ENCODE peak calls at places on chromosomes 2 and 18, in four cellular contexts. K is GM12878, Y is HCT116, N is K562. Q is an unnamed sample.

GRCh38 chr2:171432206-171432968 is 1.4 kb downstream of the METTL8 start:
- DNase-seq in K (no peak), Y (no peak), N (no peak), Q (no peak)

GRCh38 chr2:149082781-149083180 is 44.3 kb downstream of the LYPD6B start:
- DNase-seq in K (no peak), Y (no peak), N (no peak), Q (no peak)

GRCh38 chr2:68195096-68195495 is 37.4 kb downstream of the PNO1 start:
- DNase-seq in K (no peak), Y (no peak), N (peak), Q (no peak)

GRCh38 chr2:129779783-129780182 is 199.7 kb upstream of the RAB6C start:
- DNase-seq in K (no peak), Y (no peak), N (no peak), Q (no peak)

GRCh38 chr2:171420728-171421563 is 12.8 kb downstream of the METTL8 start:
- DNase-seq in K (no peak), Y (no peak), N (no peak), Q (no peak)

GRCh38 chr18:56632070-56633022 is 6.0 kb downstream of the TXNL1 start:
- DNase-seq in K (no peak), Y (no peak), N (no peak), Q (no peak)

GRCh38 chr2:130150181-130151144 is 5.6 kb upstream of the CCDC74B start:
- DNase-seq in K (no peak), Y (no peak), N (no peak), Q (no peak)

GRCh38 chr18:45940724-45941123 is 26.4 kb downstream of the EPG5 start:
- DNase-seq in K (no peak), Y (no peak), N (no peak), Q (no peak)

GRCh38 chr2:42095923-42096408 is 48.1 kb downstream of the PKDCC start:
- DNase-seq in K (no peak), Y (peak), N (peak), Q (peak)

GRCh38 chr18:23623040-23623439 is 36.7 kb upstream of the NPC1 start:
- DNase-seq in K (no peak), Y (no peak), N (no peak), Q (no peak)

GRCh38 chr2:34419856-34420255 is 820.8 kb upstream of the FAM98A start:
- DNase-seq in K (no peak), Y (no peak), N (no peak), Q (no peak)

GRCh38 chr2:71360434-71360975 is 28.9 kb downstream of the ZNF638 start:
- DNase-seq in K (no peak), Y (no peak), N (no peak), Q (no peak)

GRCh38 chr2:199798881-199799580 is 52.0 kb downstream of the FTCDNL1 start:
- DNase-seq in K (no peak), Y (no peak), N (no peak), Q (no peak)

GRCh38 chr18:80200932-80201672 is 46.2 kb downstream of the PARD6G start:
- DNase-seq in K (no peak), Y (no peak), N (no peak), Q (no peak)

GRCh38 chr2:240469239-240469636 is 33.8 kb downstream of the GPC1 start:
- DNase-seq in K (no peak), Y (no peak), N (no peak), Q (no peak)

GRCh38 chr2:241295326-241296095 is 20.0 kb downstream of the HDLBP start:
- DNase-seq in K (no peak), Y (no peak), N (no peak), Q (no peak)

GRCh38 chr18:59063300-59063895 is 76.3 kb upstream of the SEC11C start:
- DNase-seq in K (peak), Y (no peak), N (no peak), Q (no peak)

GRCh38 chr18:2263303-2263702 is 308.0 kb downstream of the METTL4 start:
- DNase-seq in K (no peak), Y (no peak), N (no peak), Q (no peak)

GRCh38 chr2:37635359-37636208 is 35.9 kb downstream of the CDC42EP3 start:
- DNase-seq in K (peak), Y (no peak), N (no peak), Q (no peak)

GRCh38 chr2:171630812-171631626 is 56.2 kb upstream of the DYNC1I2 start:
- DNase-seq in K (no peak), Y (peak), N (peak), Q (no peak)

GRCh38 chr2:46001290-46001689 is 295.9 kb upstream of the EPAS1 start:
- DNase-seq in K (no peak), Y (no peak), N (no peak), Q (no peak)

GRCh38 chr2:98013407-98014042 is 17.8 kb upstream of the TMEM131 start:
- DNase-seq in K (no peak), Y (no peak), N (no peak), Q (no peak)

GRCh38 chr18:70126832-70127231 is 78.7 kb downstream of the RTTN start:
- DNase-seq in K (no peak), Y (no peak), N (no peak), Q (no peak)

GRCh38 chr2:43303120-43303519 is 76.7 kb upstream of the ZFP36L2 start:
- DNase-seq in K (no peak), Y (no peak), N (no peak), Q (no peak)

GRCh38 chr2:213015387-213016165 is 135.8 kb downstream of the IKZF2 start:
- DNase-seq in K (peak), Y (no peak), N (no peak), Q (no peak)

GRCh38 chr2:157433335-157433890 is 10.5 kb downstream of the CYTIP start:
- DNase-seq in K (no peak), Y (no peak), N (no peak), Q (no peak)

GRCh38 chr2:222483513-222484039 is 59.2 kb downstream of the SGPP2 start:
- DNase-seq in K (no peak), Y (no peak), N (no peak), Q (no peak)

GRCh38 chr2:23327897-23328296 is 57.1 kb upstream of the KLHL29 start:
- DNase-seq in K (no peak), Y (no peak), N (no peak), Q (no peak)

GRCh38 chr2:202588647-202589581 is 45.9 kb upstream of the FAM117B start:
- DNase-seq in K (peak), Y (peak), N (peak), Q (peak)

GRCh38 chr2:37201766-37202165 is 5.5 kb downstream of the CEBPZOS start:
- DNase-seq in K (no peak), Y (no peak), N (no peak), Q (no peak)

GRCh38 chr2:204064119-204064518 is 127.6 kb downstream of the ICOS start:
- DNase-seq in K (no peak), Y (no peak), N (no peak), Q (no peak)

GRCh38 chr2:204065571-204065970 is 129.0 kb downstream of the ICOS start:
- DNase-seq in K (no peak), Y (no peak), N (no peak), Q (no peak)

GRCh38 chr2:204066051-204066450 is 129.5 kb downstream of the ICOS start:
- DNase-seq in K (no peak), Y (no peak), N (no peak), Q (no peak)

DNA sequence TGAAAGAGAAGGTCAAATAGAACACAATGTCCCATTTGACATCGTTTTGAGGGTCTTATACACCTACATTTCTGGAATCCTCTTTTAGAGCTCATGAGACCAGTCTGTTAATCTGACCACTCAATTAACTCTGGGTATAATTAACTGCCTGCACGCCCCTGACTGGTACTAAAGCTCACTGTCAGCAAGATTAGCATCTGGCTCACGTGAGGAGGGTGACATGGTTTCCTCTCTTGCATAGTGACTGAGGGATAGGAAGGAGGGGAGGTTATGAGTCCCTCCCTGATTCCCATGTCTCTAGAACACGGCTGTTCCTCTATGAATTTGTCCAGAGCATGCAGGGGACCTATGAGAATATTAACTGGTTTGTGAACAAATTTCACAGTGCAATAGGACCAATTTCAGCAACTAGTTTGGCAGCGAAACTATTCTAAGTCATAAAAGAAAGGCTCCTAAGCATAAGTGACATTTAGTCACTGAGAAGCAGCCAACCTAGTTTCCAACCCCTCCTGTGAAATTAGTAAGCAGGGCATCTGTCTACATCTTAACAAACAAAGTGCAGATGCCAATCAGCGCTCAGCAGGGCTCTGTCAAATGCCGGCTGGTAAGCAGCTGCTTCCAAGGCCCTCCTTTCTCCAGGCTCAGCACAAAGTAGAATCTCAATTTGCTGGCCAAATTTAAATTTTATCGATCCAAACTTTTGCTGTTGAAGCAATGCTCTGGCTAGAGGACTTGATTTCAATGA is 124.5 kb downstream of the ICOS start:
- DNase-seq in K (no peak), Y (no peak), N (no peak), Q (no peak)
- TF ChIP-seq JUND in K (no peak), Y (no peak), N (no peak), Q (no peak)

DNA sequence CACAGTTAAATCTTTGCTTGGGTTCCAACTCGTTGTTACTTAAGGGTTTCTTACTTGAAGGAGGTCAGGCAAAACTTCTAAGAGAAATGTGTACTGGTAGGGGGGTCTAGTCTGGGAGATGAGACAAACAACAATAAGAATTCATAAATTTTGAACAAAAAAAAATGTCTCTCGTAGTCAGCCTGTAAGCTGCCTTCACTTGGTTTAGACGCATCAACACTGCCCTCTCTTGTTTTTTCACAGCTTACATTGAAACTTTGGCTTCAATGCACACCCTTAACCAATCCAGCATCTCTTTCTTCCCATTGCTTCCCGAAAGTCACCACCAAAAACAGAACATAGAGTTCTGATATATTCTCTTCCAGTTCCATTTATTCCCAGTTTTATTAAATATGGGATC is 576.4 kb upstream of the PIK3C3 start:
- DNase-seq in K (no peak), Y (no peak), N (no peak), Q (peak)
- TF ChIP-seq JUND in K (no peak), Y (no peak), N (no peak), Q (no peak)

DNA sequence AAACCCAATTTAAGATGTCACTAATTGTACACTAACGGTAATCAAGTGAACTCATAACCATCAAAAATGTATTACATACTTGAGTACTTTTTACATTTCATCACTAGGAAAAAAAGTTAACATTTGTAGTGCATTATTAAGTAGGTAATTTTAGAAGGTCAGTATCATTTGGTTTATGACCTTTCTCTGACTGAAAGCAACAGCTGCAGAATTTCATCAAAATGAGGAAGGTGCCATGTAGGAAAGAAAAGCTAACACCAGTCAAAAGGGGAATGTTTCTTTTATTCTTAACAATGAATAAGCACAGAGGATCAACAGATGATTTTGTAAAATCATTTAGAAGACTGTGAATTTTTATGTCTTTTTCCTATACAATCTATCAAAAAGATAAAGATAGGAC is 79.0 kb downstream of the PIGN start:
- DNase-seq in K (no peak), Y (no peak), N (no peak), Q (no peak)
- TF ChIP-seq JUND in K (no peak), Y (no peak), N (no peak), Q (no peak)

GRCh38 chr2:100820346-100821254 is 661 bp downstream of the NPAS2 start:
- DNase-seq in K (no peak), Y (no peak), N (no peak), Q (no peak)

GRCh38 chr2:100821913-100822260 is 1.9 kb downstream of the NPAS2 start:
- DNase-seq in K (no peak), Y (no peak), N (no peak), Q (no peak)

GRCh38 chr2:100823665-100824438 is 3.9 kb downstream of the NPAS2 start:
- DNase-seq in K (no peak), Y (no peak), N (no peak), Q (no peak)

GRCh38 chr2:100821255-100821912 is 1.4 kb downstream of the NPAS2 start:
- DNase-seq in K (no peak), Y (no peak), N (no peak), Q (no peak)

DNA sequence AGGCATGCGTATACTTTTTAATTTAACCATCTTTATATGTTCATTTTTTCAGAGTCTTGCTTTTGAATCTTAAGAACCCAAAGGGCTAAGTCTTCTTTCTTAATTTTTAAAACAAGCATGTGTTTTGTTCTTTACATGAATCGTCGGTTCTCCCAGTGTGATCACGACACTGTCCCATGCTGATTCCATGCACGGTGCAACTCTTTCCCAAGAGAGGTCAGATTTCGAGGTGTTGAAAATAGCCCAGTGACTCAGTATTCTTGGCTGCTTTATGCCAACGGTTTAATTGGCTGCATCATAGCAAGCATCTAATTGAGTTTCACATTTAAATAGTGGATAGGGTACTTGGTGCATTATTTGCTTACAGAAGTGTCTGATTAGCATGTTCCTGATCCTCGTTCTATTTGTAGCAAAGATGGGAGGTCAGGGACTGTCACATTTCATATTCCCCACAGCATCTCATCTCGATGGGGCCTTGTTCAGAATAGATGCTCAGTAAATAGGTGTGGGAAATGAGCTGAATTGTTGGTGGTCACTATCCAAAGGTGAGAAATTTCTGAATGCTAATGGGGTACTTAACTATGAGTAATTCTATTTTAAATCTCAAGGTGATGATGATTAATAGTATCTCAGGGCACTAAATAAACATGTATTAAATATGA is 2.8 kb downstream of the NPAS2 start:
- DNase-seq in K (no peak), Y (no peak), N (no peak), Q (no peak)
- TF ChIP-seq JUND in K (no peak), Y (no peak), N (no peak), Q (no peak)

GRCh38 chr2:218852911-218853667 is 6.5 kb upstream of the WNT6 start:
- DNase-seq in K (no peak), Y (peak), N (peak), Q (peak)

GRCh38 chr2:218855305-218856167 is 4.1 kb upstream of the WNT6 start:
- DNase-seq in K (no peak), Y (no peak), N (no peak), Q (no peak)

GRCh38 chr2:218854860-218855259 is 4.7 kb upstream of the WNT6 start:
- DNase-seq in K (no peak), Y (no peak), N (no peak), Q (no peak)

GRCh38 chr2:218851286-218851685 is 8.3 kb upstream of the WNT6 start:
- DNase-seq in K (no peak), Y (no peak), N (no peak), Q (no peak)

GRCh38 chr2:218853766-218854165 is 5.8 kb upstream of the WNT6 start:
- DNase-seq in K (no peak), Y (no peak), N (peak), Q (no peak)
- TF ChIP-seq JUND in K (no peak), Y (no peak), N (peak), Q (no peak)

DNA sequence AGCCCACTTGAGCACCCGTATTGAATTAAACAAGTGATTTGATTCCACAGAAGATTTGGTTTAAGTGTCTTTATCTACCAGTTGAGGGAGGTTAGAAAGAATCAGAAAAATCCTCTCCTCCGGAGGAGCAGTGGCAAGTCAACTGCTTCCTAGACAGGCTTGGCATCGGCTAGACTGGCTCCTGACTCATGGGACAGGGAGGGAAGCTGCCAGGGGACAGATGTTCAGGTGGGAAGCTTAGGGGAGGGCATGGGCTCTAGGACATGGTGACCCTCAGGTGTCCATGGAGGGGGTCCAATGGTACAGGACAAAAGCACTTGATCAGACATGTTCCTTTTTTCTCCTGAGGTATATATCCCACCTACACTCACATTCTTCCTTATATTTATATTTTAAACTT is 119.3 kb upstream of the IL1R2 start:
- DNase-seq in K (no peak), Y (no peak), N (no peak), Q (no peak)
- TF ChIP-seq JUND in K (no peak), Y (no peak), N (no peak), Q (no peak)

GRCh38 chr2:44450806-44451205 is 89.1 kb downstream of the CAMKMT start:
- DNase-seq in K (no peak), Y (no peak), N (no peak), Q (no peak)

GRCh38 chr2:44452184-44452583 is 90.4 kb downstream of the CAMKMT start:
- DNase-seq in K (no peak), Y (no peak), N (no peak), Q (no peak)

GRCh38 chr2:44448860-44449527 is 87.2 kb downstream of the CAMKMT start:
- DNase-seq in K (no peak), Y (no peak), N (no peak), Q (no peak)

GRCh38 chr2:44453289-44453688 is 91.5 kb downstream of the CAMKMT start:
- DNase-seq in K (no peak), Y (no peak), N (no peak), Q (no peak)

GRCh38 chr2:44450082-44450481 is 88.3 kb downstream of the CAMKMT start:
- DNase-seq in K (no peak), Y (no peak), N (no peak), Q (no peak)
- TF ChIP-seq JUND in K (no peak), Y (no peak), N (no peak), Q (no peak)

GRCh38 chr2:60819155-60819862 is 62.1 kb upstream of the REL start:
- DNase-seq in K (no peak), Y (no peak), N (no peak), Q (no peak)
- TF ChIP-seq JUND in K (no peak), Y (no peak), N (no peak), Q (no peak)